ENCODE peak calls at places on chromosome 16, in four cellular contexts. One of them, this sample, is unnamed.

GRCh38 chr16:47460301-47460754 is 535 bp downstream of the ITFG1 start:
- DNase-seq in upper lobe of right lung: no peak
- DNase-seq in SK-N-SH: no peak
- DNase-seq in OCI-LY7: no peak
- DNase-seq in this sample: no peak

GRCh38 chr16:53816211-53816610 is 112.3 kb downstream of the FTO start:
- DNase-seq in upper lobe of right lung: no peak
- DNase-seq in SK-N-SH: no peak
- DNase-seq in OCI-LY7: no peak
- DNase-seq in this sample: no peak

GRCh38 chr16:15782573-15783365 is 74.1 kb downstream of the MYH11 start:
- DNase-seq in upper lobe of right lung: no peak
- DNase-seq in SK-N-SH: peak
- DNase-seq in OCI-LY7: no peak
- DNase-seq in this sample: no peak

GRCh38 chr16:72270531-72270930 is 98.6 kb upstream of the PMFBP1 start:
- DNase-seq in upper lobe of right lung: no peak
- DNase-seq in SK-N-SH: no peak
- DNase-seq in OCI-LY7: no peak
- DNase-seq in this sample: no peak

GRCh38 chr16:67922740-67923139 is 8.9 kb downstream of the CTRL start:
- DNase-seq in upper lobe of right lung: no peak
- DNase-seq in SK-N-SH: no peak
- DNase-seq in OCI-LY7: no peak
- DNase-seq in this sample: no peak

GRCh38 chr16:59886021-59886420 is 1151.9 kb upstream of the GOT2 start:
- DNase-seq in upper lobe of right lung: no peak
- DNase-seq in SK-N-SH: no peak
- DNase-seq in OCI-LY7: no peak
- DNase-seq in this sample: no peak

GRCh38 chr16:4183258-4184037 is 58.4 kb downstream of the SRL start:
- DNase-seq in upper lobe of right lung: peak
- DNase-seq in SK-N-SH: peak
- DNase-seq in OCI-LY7: peak
- DNase-seq in this sample: peak

GRCh38 chr16:85173077-85173980 is 61.1 kb upstream of the CIBAR2 start:
- DNase-seq in upper lobe of right lung: no peak
- DNase-seq in SK-N-SH: peak
- DNase-seq in OCI-LY7: no peak
- DNase-seq in this sample: no peak

GRCh38 chr16:69937465-69937951 is 13.6 kb upstream of the CLEC18A start:
- DNase-seq in upper lobe of right lung: no peak
- DNase-seq in SK-N-SH: peak
- DNase-seq in OCI-LY7: no peak
- DNase-seq in this sample: no peak

GRCh38 chr16:14042706-14043105 is 28.4 kb upstream of the MRTFB start:
- DNase-seq in upper lobe of right lung: no peak
- DNase-seq in SK-N-SH: no peak
- DNase-seq in OCI-LY7: no peak
- DNase-seq in this sample: no peak

GRCh38 chr16:2782583-2783351 is 4.6 kb downstream of the PRSS33 start:
- DNase-seq in upper lobe of right lung: peak
- DNase-seq in SK-N-SH: no peak
- DNase-seq in OCI-LY7: no peak
- DNase-seq in this sample: no peak

GRCh38 chr16:30757316-30757715 is 4.5 kb downstream of the CFAP119 start:
- DNase-seq in upper lobe of right lung: peak
- DNase-seq in SK-N-SH: no peak
- DNase-seq in OCI-LY7: no peak
- DNase-seq in this sample: no peak

GRCh38 chr16:53707671-53708070 is 3.7 kb downstream of the FTO start:
- DNase-seq in upper lobe of right lung: no peak
- DNase-seq in SK-N-SH: no peak
- DNase-seq in OCI-LY7: no peak
- DNase-seq in this sample: no peak

DNA sequence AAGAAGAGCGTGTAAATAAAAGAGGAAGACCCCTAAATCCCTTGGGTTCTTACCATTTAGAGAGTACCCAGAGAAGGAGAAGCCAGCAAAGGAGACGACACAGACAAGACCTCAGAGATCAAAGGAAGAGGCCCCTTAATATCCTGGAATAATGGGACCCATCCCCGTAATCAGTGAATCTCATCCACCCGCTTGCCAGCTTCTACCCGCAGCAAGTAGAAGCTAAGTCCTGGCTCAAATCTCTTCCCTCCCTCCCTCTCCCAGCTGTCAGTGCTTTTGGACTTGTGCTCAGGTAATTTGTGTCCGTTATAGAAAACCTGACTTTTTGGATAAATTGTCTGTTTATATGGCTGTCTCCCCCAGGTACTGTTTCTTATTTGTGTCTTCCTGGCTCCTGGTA is 1.9 kb downstream of the LYRM1 start:
- DNase-seq in upper lobe of right lung: no peak
- DNase-seq in SK-N-SH: no peak
- DNase-seq in OCI-LY7: no peak
- DNase-seq in this sample: no peak
- H3K27ac ChIP-seq in upper lobe of right lung: peak
- H3K27ac ChIP-seq in SK-N-SH: peak
- H3K27ac ChIP-seq in OCI-LY7: no peak
- H3K27ac ChIP-seq in this sample: no peak

GRCh38 chr16:21326459-21326858 is 48.4 kb upstream of the CRYM start:
- DNase-seq in upper lobe of right lung: no peak
- DNase-seq in SK-N-SH: no peak
- DNase-seq in OCI-LY7: no peak
- DNase-seq in this sample: no peak
- H3K27ac ChIP-seq in upper lobe of right lung: no peak
- H3K27ac ChIP-seq in SK-N-SH: no peak
- H3K27ac ChIP-seq in OCI-LY7: no peak
- H3K27ac ChIP-seq in this sample: no peak

DNA sequence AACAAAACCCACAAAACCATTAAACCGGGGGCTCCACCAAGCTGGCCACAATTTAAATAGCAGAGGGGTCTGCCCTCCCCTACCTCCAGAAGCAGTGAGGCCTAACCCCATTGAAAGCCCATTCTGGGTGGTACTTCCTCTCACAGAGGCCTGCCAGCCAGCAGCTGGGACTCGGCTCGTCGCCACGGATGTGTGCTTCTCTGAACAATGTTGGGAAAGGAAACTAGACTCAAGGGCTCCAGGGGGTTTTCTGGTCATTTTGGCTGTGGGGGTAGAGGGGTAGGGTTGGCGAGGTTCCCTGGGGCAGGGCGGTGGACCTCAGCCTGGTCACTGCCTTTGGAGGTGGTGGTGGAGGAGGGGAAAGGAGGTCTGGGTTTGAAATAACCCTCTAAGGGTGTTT is 4.7 kb upstream of the PLCG2 start:
- DNase-seq in upper lobe of right lung: no peak
- DNase-seq in SK-N-SH: no peak
- DNase-seq in OCI-LY7: peak
- DNase-seq in this sample: no peak
- H3K27ac ChIP-seq in upper lobe of right lung: no peak
- H3K27ac ChIP-seq in SK-N-SH: no peak
- H3K27ac ChIP-seq in OCI-LY7: peak
- H3K27ac ChIP-seq in this sample: no peak

DNA sequence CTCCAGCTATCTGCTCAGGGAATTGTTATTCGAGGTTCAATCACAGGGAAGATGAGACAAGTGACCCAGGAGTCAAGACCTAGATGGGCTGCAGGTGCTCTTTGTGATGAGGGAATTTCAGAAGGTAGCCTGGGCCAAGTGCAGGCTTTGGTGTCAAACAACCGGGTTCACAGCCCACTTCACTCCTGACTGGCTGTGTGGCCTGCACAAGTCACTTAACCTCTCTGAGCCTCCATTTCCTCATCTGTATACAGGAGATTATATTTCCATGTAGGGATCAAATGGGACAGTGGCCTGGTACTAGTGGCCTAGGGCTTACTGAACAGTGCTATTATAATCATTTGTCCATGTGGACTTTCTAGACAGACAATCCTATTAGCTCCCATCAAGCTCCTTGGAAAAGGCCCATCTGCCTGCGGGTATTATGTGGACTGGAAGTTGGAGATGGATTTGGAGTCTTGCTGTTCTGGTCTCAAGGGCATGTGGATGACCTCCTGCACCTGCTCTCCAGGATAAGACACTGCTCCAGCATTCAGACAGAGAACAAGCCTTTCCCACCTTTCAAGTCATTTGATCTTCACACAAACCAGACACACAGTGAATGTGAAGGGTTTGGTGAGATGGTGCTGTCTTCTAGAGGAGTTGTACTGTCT is 3.1 kb upstream of the MT1X start:
- DNase-seq in upper lobe of right lung: no peak
- DNase-seq in SK-N-SH: no peak
- DNase-seq in OCI-LY7: no peak
- DNase-seq in this sample: no peak
- H3K27ac ChIP-seq in upper lobe of right lung: no peak
- H3K27ac ChIP-seq in SK-N-SH: no peak
- H3K27ac ChIP-seq in OCI-LY7: no peak
- H3K27ac ChIP-seq in this sample: no peak

GRCh38 chr16:8585942-8586341 is 4.4 kb downstream of the TMEM114 start:
- DNase-seq in upper lobe of right lung: no peak
- DNase-seq in SK-N-SH: no peak
- DNase-seq in OCI-LY7: no peak
- DNase-seq in this sample: no peak

GRCh38 chr16:8583199-8583598 is 7.1 kb downstream of the TMEM114 start:
- DNase-seq in upper lobe of right lung: no peak
- DNase-seq in SK-N-SH: no peak
- DNase-seq in OCI-LY7: no peak
- DNase-seq in this sample: no peak

GRCh38 chr16:8583712-8584111 is 6.6 kb downstream of the TMEM114 start:
- DNase-seq in upper lobe of right lung: no peak
- DNase-seq in SK-N-SH: no peak
- DNase-seq in OCI-LY7: no peak
- DNase-seq in this sample: no peak

GRCh38 chr16:8579559-8579958 is 10.8 kb downstream of the TMEM114 start:
- DNase-seq in upper lobe of right lung: no peak
- DNase-seq in SK-N-SH: no peak
- DNase-seq in OCI-LY7: no peak
- DNase-seq in this sample: no peak

GRCh38 chr16:8581923-8582580 is 8.3 kb downstream of the TMEM114 start:
- DNase-seq in upper lobe of right lung: peak
- DNase-seq in SK-N-SH: no peak
- DNase-seq in OCI-LY7: peak
- DNase-seq in this sample: no peak
- H3K27ac ChIP-seq in upper lobe of right lung: peak
- H3K27ac ChIP-seq in SK-N-SH: no peak
- H3K27ac ChIP-seq in OCI-LY7: no peak
- H3K27ac ChIP-seq in this sample: no peak